ENCODE peak calls at places on chromosome 4, in ten cellular contexts. J is GM12865, A is left ventricle myocardium inferior, Z is left lung, V is upper lobe of left lung, I is astrocyte of the cerebellum, E is AG09309, B is AG10803, W is psoas muscle, M is BE2C. T is an unnamed sample.

GRCh38 chr4:152462715-152463114 is 73.2 kb downstream of the FBXW7 start:
- DNase-seq in J (no peak), A (no peak), Z (no peak), V (no peak), I (no peak), E (no peak), B (peak), W (no peak), M (no peak), T (no peak)

GRCh38 chr4:84218002-84218401 is 281.1 kb downstream of the NKX6-1 start:
- DNase-seq in J (no peak), A (no peak), Z (no peak), V (no peak), I (no peak), E (no peak), B (no peak), W (no peak), M (no peak), T (no peak)

GRCh38 chr4:157792716-157793115 is 380.1 kb downstream of the GASK1B start:
- DNase-seq in J (no peak), A (no peak), Z (no peak), V (no peak), I (peak), E (no peak), B (no peak), W (no peak), M (no peak), T (no peak)

GRCh38 chr4:2354127-2354526 is 64.3 kb downstream of the ZFYVE28 start:
- DNase-seq in J (no peak), A (no peak), Z (no peak), V (no peak), I (no peak), E (no peak), B (no peak), W (no peak), M (peak), T (no peak)

GRCh38 chr4:7060346-7061150 is 7.3 kb downstream of the GRPEL1 start:
- DNase-seq in J (no peak), A (no peak), Z (no peak), V (no peak), I (no peak), E (no peak), B (no peak), W (no peak), M (no peak), T (no peak)

GRCh38 chr4:149897784-149898183 is 82.1 kb upstream of the IQCM start:
- DNase-seq in J (peak), A (no peak), Z (no peak), V (no peak), I (peak), E (no peak), B (peak), W (no peak), M (no peak), T (no peak)

GRCh38 chr4:33063238-33063637 is 2343.1 kb downstream of the PCDH7 start:
- DNase-seq in J (no peak), A (no peak), Z (no peak), V (no peak), I (peak), E (peak), B (peak), W (no peak), M (no peak), T (no peak)

GRCh38 chr4:55553442-55553841 is 6.7 kb upstream of the CLOCK start:
- DNase-seq in J (peak), A (no peak), Z (peak), V (peak), I (no peak), E (peak), B (peak), W (no peak), M (no peak), T (no peak)

GRCh38 chr4:175419120-175419774 is 392.8 kb downstream of the GPM6A start:
- DNase-seq in J (no peak), A (no peak), Z (no peak), V (no peak), I (peak), E (peak), B (peak), W (no peak), M (no peak), T (peak)

GRCh38 chr4:35286434-35286833 is 957.9 kb downstream of the ARAP2 start:
- DNase-seq in J (no peak), A (no peak), Z (no peak), V (no peak), I (no peak), E (no peak), B (no peak), W (no peak), M (no peak), T (no peak)

GRCh38 chr4:173288296-173288695 is 45.9 kb downstream of the HMGB2 start:
- DNase-seq in J (peak), A (peak), Z (peak), V (peak), I (no peak), E (no peak), B (peak), W (no peak), M (peak), T (peak)

GRCh38 chr4:117134386-117134785 is 49.0 kb upstream of the TRAM1L1 start:
- DNase-seq in J (peak), A (no peak), Z (no peak), V (no peak), I (peak), E (no peak), B (peak), W (no peak), M (peak), T (peak)

GRCh38 chr4:111880116-111880515 is 265.1 kb upstream of the FAM241A start:
- DNase-seq in J (no peak), A (no peak), Z (no peak), V (no peak), I (no peak), E (no peak), B (no peak), W (no peak), M (no peak), T (no peak)

GRCh38 chr4:147425019-147425418 is 55.9 kb upstream of the EDNRA start:
- DNase-seq in J (no peak), A (no peak), Z (no peak), V (no peak), I (no peak), E (peak), B (peak), W (no peak), M (no peak), T (no peak)

GRCh38 chr4:8651661-8652180 is 59.2 kb downstream of the CPZ start:
- DNase-seq in J (no peak), A (no peak), Z (no peak), V (no peak), I (no peak), E (no peak), B (no peak), W (no peak), M (no peak), T (no peak)

GRCh38 chr4:125187621-125188176 is 127.1 kb upstream of the FAT4 start:
- DNase-seq in J (no peak), A (peak), Z (no peak), V (no peak), I (peak), E (peak), B (peak), W (no peak), M (peak), T (no peak)

GRCh38 chr4:163335384-163335783 is 3.0 kb upstream of the NPY1R start:
- DNase-seq in J (no peak), A (no peak), Z (no peak), V (no peak), I (no peak), E (no peak), B (no peak), W (no peak), M (no peak), T (no peak)

GRCh38 chr4:163332526-163333405 is at the start of gene NPY1R:
- DNase-seq in J (peak), A (peak), Z (peak), V (peak), I (peak), E (peak), B (peak), W (peak), M (peak), T (peak)

GRCh38 chr4:163331629-163332360 is 601 bp downstream of the NPY1R start:
- DNase-seq in J (no peak), A (peak), Z (no peak), V (no peak), I (no peak), E (no peak), B (peak), W (peak), M (peak), T (no peak)

DNA sequence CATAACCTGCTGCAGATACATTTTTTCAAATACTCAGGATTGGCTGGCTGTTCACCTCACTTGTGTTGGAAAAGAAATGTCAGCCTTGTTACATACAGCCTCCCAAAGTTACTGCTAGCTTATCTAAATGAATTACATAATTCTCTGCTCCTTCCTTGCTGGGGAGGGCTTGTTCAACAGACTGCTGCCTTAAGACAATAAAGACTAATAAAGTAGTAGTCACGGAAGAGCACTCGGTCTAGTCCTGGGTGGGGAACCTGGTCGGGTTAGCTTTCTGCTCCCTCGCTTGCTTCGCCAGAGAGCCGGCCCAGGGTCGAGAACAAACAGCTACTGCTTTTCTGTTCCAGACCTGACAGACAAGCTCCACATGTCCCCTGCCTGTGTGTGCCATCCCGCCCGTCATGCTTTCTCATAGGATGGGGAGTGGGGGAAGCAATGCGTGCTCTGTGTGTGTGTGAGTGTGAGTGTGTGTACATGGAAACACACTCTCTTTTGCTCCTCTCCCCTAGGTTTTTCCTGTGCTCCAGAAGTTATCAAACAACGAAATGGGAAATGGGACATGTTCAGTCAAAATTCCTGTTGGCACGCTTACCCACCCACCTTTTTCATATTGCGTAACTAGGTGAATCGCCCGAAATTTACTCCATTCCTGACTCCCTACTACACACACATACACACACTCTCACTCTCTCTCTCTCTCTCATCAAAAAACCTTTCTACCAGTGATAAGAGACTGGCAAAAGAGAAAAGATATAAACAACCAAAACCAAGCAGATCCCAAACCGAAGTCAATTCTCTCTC is 1.4 kb downstream of the NPY1R start:
- DNase-seq in J (no peak), A (no peak), Z (no peak), V (no peak), I (no peak), E (no peak), B (no peak), W (no peak), M (no peak), T (no peak)
- H3K4me3 ChIP-seq in J (no peak), A (peak), Z (peak), V (peak), I (peak), E (no peak), B (no peak), W (peak), M (no peak), T (no peak)

DNA sequence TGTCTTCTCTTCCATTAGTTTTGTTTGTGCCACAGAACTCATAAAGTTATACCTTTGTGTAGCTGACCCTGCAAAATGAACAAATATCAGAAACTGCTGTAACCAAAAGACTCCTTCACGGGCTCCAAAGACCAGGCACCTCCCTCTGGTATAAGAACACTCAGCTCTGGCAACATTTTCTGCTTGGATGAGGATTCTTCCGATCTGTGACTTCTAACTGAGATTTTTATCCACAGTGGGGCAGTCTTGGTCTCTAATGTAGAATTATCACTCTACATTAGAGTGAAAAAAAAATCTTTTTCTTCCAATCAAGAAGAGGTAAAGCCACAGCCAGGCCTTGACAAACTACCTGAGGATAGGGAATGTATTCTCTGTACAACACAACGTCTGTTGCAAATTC is 38.5 kb upstream of the PRSS48 start:
- DNase-seq in J (no peak), A (no peak), Z (no peak), V (no peak), I (peak), E (no peak), B (peak), W (no peak), M (no peak), T (no peak)
- TF ChIP-seq CTCF in J (no peak), A (peak), Z (no peak), V (no peak), I (no peak), E (no peak), B (peak), W (no peak), M (no peak), T (no peak)

DNA sequence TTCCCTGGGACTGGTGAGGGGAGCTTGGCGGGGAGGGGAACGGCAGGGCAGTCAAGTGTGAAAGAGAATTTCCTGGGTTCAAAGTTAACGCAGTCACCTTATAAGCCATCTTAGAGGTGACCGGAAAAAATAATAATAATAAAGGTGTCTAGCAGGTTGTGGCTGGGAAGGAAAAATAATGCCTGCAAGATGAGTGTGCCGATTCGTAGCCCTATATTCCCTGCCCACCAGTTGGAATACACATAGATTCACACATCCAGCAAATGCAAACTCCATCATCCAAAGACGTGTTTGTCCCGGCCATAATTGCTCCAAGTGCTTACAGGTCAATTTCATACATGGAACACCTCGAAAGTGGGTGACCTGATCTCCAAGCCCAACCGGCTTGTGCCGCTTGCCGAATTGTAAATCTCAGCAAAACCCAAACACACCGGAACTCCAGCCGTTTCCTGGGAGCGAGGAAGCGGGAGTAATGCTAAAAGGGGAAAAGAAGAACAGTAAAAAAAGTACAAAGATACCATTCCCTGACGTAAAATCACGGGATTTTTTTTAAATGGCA is 1.3 kb upstream of the FAT1 start:
- DNase-seq in J (no peak), A (no peak), Z (no peak), V (no peak), I (peak), E (no peak), B (peak), W (no peak), M (no peak), T (no peak)
- H3K4me3 ChIP-seq in J (no peak), A (peak), Z (peak), V (peak), I (peak), E (peak), B (peak), W (peak), M (no peak), T (peak)

GRCh38 chr4:70948665-70949284 is 44.7 kb upstream of the DCK start:
- DNase-seq in J (peak), A (no peak), Z (no peak), V (no peak), I (no peak), E (no peak), B (no peak), W (no peak), M (no peak), T (no peak)
- TF ChIP-seq CTCF in J (no peak), A (no peak), Z (no peak), V (no peak), I (peak), E (no peak), B (no peak), W (no peak), M (no peak), T (no peak)

GRCh38 chr4:40122941-40123340 is 66.3 kb downstream of the N4BP2 start:
- DNase-seq in J (no peak), A (no peak), Z (no peak), V (no peak), I (no peak), E (no peak), B (no peak), W (no peak), M (no peak), T (no peak)
- H3K4me3 ChIP-seq in J (no peak), A (no peak), Z (no peak), V (no peak), I (no peak), E (no peak), B (no peak), W (no peak), M (no peak), T (no peak)

GRCh38 chr4:102420563-102421221 is 75.4 kb upstream of the SLC39A8 start:
- DNase-seq in J (no peak), A (no peak), Z (no peak), V (no peak), I (no peak), E (no peak), B (peak), W (no peak), M (no peak), T (no peak)
- TF ChIP-seq CTCF in J (no peak), A (no peak), Z (no peak), V (no peak), I (no peak), E (peak), B (peak), W (peak), M (no peak), T (peak)

GRCh38 chr4:121278811-121279368 is 101.9 kb downstream of the QRFPR start:
- DNase-seq in J (peak), A (no peak), Z (no peak), V (no peak), I (peak), E (peak), B (peak), W (no peak), M (no peak), T (peak)
- H3K4me3 ChIP-seq in J (no peak), A (no peak), Z (no peak), V (no peak), I (no peak), E (no peak), B (no peak), W (no peak), M (no peak), T (no peak)

DNA sequence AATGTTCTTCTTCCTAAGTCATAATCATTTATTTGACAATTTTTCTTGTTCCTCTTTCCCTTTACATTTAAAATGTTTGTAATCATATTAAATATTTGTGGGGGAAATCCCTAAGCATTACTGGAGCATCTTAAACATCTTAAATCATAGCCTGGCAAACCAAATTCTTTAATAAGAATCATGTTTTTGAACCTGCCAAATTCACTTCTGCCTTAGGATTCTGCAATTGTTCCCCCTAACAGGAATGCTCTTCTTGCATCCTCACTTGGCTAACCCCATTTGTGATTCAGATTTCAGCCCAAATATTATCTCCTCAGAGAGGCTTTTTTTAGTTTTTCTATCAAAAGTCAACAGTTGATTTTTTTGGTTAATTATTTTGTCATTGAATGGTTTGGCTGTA is 241.2 kb downstream of the MAPK10 start:
- DNase-seq in J (no peak), A (no peak), Z (no peak), V (no peak), I (no peak), E (no peak), B (peak), W (no peak), M (no peak), T (no peak)
- TF ChIP-seq CTCF in J (no peak), A (no peak), Z (no peak), V (no peak), I (no peak), E (no peak), B (no peak), W (no peak), M (no peak), T (no peak)

GRCh38 chr4:185709802-185710486 is 102.0 kb downstream of the SORBS2 start:
- DNase-seq in J (no peak), A (no peak), Z (no peak), V (no peak), I (no peak), E (no peak), B (peak), W (no peak), M (no peak), T (no peak)
- H3K4me3 ChIP-seq in J (no peak), A (no peak), Z (no peak), V (no peak), I (no peak), E (no peak), B (no peak), W (no peak), M (no peak), T (no peak)